ENCODE peak calls at places on chromosome 4, in nine cellular contexts. G is brain microvascular endothelial cell; F is lower leg skin; H is CD8-positive, alpha-beta T cell; L is CD4-positive, alpha-beta T cell; B is GM04504; O is DMS153; D is K562; I is fibroblast of lung. J is an unnamed sample.
A peak's percentile ranks its signal among the peaks of the same experiment; 100 is the strongest.

GRCh38 chr4:7387925-7388324 is 46.8 kb downstream of the PSAPL1 start:
- DNase-seq in B (no peak), G (no peak), L (no peak), H (no peak), I (no peak), D (no peak), O (no peak), F (no peak), J (no peak)

GRCh38 chr4:37001688-37002436 is 242.7 kb upstream of the NWD2 start:
- DNase-seq in D (peak; percentile 49), L (no peak), F (no peak), I (peak; percentile 0), H (no peak), G (no peak), B (no peak), O (no peak), J (no peak)

GRCh38 chr4:20616313-20616712 is 83.9 kb upstream of the PACRGL start:
- DNase-seq in B (no peak), L (no peak), O (no peak), D (no peak), I (no peak), F (no peak), G (no peak), H (no peak), J (no peak)

GRCh38 chr4:21888195-21888976 is 60.2 kb downstream of the KCNIP4 start:
- DNase-seq in H (no peak), F (no peak), I (peak; percentile 93), L (no peak), B (peak; percentile 76), D (no peak), G (peak; percentile 89), O (no peak), J (no peak)

GRCh38 chr4:48109413-48110263 is 24.4 kb downstream of the TXK start:
- DNase-seq in G (peak; percentile 43), B (no peak), F (no peak), D (no peak), O (peak; percentile 3), I (peak; percentile 56), L (no peak), H (no peak), J (no peak)

GRCh38 chr4:145545538-145546224 is 64.0 kb downstream of the SMAD1 start:
- DNase-seq in I (peak; percentile 96), D (no peak), L (no peak), H (no peak), B (peak; percentile 60), F (peak; percentile 53), G (peak; percentile 75), O (peak; percentile 4), J (no peak)

GRCh38 chr4:128812360-128812958 is 3.0 kb downstream of the JADE1 start:
- DNase-seq in B (peak; percentile 55), H (no peak), D (peak; percentile 71), G (peak; percentile 66), I (peak; percentile 71), F (peak; percentile 38), L (peak; percentile 23), O (peak; percentile 42), J (peak; percentile 39)

GRCh38 chr4:3123201-3123671 is 48.8 kb downstream of the HTT start:
- DNase-seq in H (no peak), F (no peak), D (no peak), G (peak; percentile 37), B (peak; percentile 44), L (no peak), O (no peak), I (peak; percentile 82), J (no peak)

GRCh38 chr4:151339472-151339871 is 14.1 kb upstream of the SH3D19 start:
- DNase-seq in L (no peak), D (no peak), G (no peak), O (no peak), I (no peak), H (no peak), B (no peak), F (no peak), J (no peak)

GRCh38 chr4:122663814-122664610 is 43.1 kb upstream of the IL21 start:
- DNase-seq in L (no peak), G (no peak), H (no peak), O (no peak), I (peak; percentile 27), F (no peak), D (no peak), B (no peak), J (no peak)

J was measured in NCI-H510A.